ENCODE peak calls at places on chromosome 15, in four cellular contexts. L is A549, N is HepG2, M is SK-N-SH. A is an unnamed sample.

GRCh38 chr15:101675796-101676582 is 23.8 kb upstream of the TM2D3 start:
- DNase-seq in L (peak), N (no peak), M (no peak), A (no peak)

GRCh38 chr15:31300981-31301686 is 25.5 kb upstream of the KLF13 start:
- DNase-seq in L (no peak), N (no peak), M (peak), A (no peak)

GRCh38 chr15:76763554-76763953 is 141.6 kb downstream of the SCAPER start:
- DNase-seq in L (no peak), N (no peak), M (no peak), A (no peak)

GRCh38 chr15:29859981-29860745 is 37.9 kb upstream of the TJP1 start:
- DNase-seq in L (no peak), N (no peak), M (no peak), A (no peak)

GRCh38 chr15:69265347-69265955 is 33.3 kb upstream of the PAQR5 start:
- DNase-seq in L (peak), N (peak), M (no peak), A (no peak)

GRCh38 chr15:69304176-69304533 is 5.4 kb downstream of the PAQR5 start:
- DNase-seq in L (peak), N (peak), M (no peak), A (no peak)

GRCh38 chr15:28456476-28457395 is 76.0 kb downstream of the GOLGA8G start:
- DNase-seq in L (no peak), N (no peak), M (peak), A (no peak)

GRCh38 chr15:38652998-38653397 is 88.4 kb upstream of the RASGRP1 start:
- DNase-seq in L (no peak), N (no peak), M (no peak), A (no peak)

GRCh38 chr15:80811781-80812180 is 32.6 kb downstream of the CEMIP start:
- DNase-seq in L (no peak), N (no peak), M (no peak), A (no peak)

GRCh38 chr15:63238796-63239195 is 38.6 kb upstream of the APH1B start:
- DNase-seq in L (no peak), N (no peak), M (no peak), A (peak)

GRCh38 chr15:29556385-29556784 is 265.9 kb downstream of the TJP1 start:
- DNase-seq in L (no peak), N (no peak), M (no peak), A (no peak)

GRCh38 chr15:90103669-90104329 is 1.5 kb upstream of the IDH2 start:
- DNase-seq in L (no peak), N (peak), M (no peak), A (no peak)

GRCh38 chr15:40906947-40907802 is 12.9 kb downstream of the VPS18 start:
- DNase-seq in L (no peak), N (no peak), M (peak), A (no peak)
- TF ChIP-seq CTCF in L (no peak), N (no peak), M (no peak), A (no peak)

DNA sequence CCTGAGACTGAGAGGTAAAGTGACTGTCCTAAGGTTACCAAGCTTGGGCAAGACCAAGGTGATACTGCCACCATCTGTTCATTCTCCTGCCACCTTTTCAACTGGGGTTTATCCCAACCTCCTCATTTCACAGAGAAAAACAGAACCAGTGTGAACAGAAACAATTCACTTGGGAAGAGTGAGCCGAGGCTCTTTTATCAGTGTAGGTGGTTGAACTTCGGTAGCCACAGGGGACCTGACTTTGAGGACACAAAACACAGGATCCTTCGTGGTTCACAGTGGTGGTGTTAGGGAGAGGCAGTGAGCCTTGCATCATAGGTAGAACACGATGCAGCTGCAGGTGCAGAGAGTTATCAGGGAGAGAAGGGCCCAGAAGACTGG is 72.8 kb upstream of the ICE2 start:
- DNase-seq in L (peak), N (no peak), M (no peak), A (no peak)
- TF ChIP-seq PBX3 in L (no peak), N (no peak), M (no peak), A (no peak)

GRCh38 chr15:41891226-41891625 is 2.6 kb downstream of the SPTBN5 start:
- DNase-seq in L (no peak), N (no peak), M (no peak), A (no peak)

GRCh38 chr15:41893422-41894250 is at the start of gene SPTBN5:
- DNase-seq in L (no peak), N (peak), M (peak), A (no peak)

GRCh38 chr15:41891946-41892345 is 1.9 kb downstream of the SPTBN5 start:
- DNase-seq in L (no peak), N (no peak), M (peak), A (no peak)

GRCh38 chr15:41894251-41894790 is 468 bp upstream of the SPTBN5 start:
- DNase-seq in L (no peak), N (no peak), M (no peak), A (no peak)

GRCh38 chr15:41892621-41893421 is 1.0 kb downstream of the SPTBN5 start:
- DNase-seq in L (no peak), N (no peak), M (peak), A (no peak)
- TF ChIP-seq REST in L (no peak), N (no peak), M (no peak), A (no peak)

GRCh38 chr15:79208179-79208578 is 74.3 kb upstream of the ANKRD34C start:
- DNase-seq in L (peak), N (no peak), M (no peak), A (no peak)
- TF ChIP-seq CTCF in L (peak), N (no peak), M (no peak), A (no peak)

DNA sequence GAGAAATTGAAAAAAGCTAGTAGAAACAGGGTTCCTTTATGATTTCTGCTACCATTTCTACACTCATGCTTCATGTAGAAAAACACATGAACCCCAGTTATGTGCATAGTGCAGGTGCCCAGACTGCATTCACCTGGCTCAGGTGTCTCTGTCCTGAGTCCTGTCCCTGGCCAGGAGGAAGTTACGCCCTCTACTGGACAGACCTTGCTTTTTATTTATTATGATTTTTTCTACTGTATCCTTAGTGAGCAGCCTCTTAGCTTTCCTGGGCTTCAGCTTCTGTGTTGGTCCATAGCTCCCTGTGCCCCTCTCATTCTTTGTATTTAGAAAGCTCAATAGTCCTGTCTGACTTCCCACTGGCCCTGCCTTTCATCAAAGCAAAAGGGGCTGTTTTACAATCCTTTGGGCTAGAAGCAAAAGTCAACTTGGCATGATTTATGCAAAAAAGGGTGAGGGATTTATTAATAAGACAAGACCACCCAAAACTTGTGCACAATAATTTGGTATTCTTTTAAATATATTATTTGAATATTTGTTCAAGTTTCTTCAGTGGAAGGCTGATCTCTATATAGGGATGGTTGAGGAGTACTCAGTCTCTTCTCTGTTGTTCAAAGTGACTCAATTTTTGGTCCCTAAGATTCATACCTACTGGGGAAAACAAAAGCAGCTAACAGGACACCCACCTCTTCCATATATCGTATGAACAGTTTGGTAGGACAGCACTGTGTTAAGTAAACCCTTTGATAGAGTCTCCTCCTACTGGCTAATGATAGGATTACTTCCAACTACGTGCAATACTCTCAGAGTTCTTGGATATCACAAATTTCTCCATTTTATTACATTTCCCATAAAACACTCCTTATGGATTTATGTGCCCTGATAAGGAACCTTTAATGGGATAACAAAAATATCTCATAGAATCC is 200.5 kb upstream of the GOLGA6L4 start:
- DNase-seq in L (peak), N (peak), M (peak), A (no peak)
- TF ChIP-seq PBX3 in L (no peak), N (no peak), M (no peak), A (no peak)

GRCh38 chr15:45510758-45511280 is 11.7 kb downstream of the SLC30A4 start:
- DNase-seq in L (no peak), N (no peak), M (no peak), A (no peak)
- TF ChIP-seq REST in L (no peak), N (no peak), M (no peak), A (no peak)

DNA sequence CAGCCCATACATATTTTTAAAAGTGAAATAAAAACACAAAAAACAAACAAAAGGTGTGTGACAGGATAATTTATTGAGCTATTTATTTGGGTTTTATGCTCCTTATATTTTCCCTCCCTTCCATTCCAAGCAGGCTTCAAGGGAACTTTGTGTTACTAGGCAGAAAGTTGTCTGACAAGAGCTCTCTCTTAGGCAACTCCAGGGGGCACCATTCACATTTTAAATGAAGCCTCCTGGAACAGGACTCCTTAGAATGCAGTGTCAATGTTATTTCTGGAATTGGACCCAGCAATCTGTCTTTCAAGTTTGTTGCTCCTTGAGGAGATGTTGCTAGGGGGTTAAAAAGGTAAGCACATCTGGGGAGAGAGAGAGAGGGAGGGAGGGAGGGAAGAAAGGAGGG is 5.4 kb upstream of the RFX7 start:
- DNase-seq in L (peak), N (peak), M (peak), A (no peak)
- TF ChIP-seq CTCF in L (peak), N (peak), M (peak), A (peak)

GRCh38 chr15:58862326-58862725 is 71.2 kb downstream of the SLTM start:
- DNase-seq in L (no peak), N (no peak), M (peak), A (no peak)

GRCh38 chr15:58867926-58868325 is 65.6 kb downstream of the SLTM start:
- DNase-seq in L (no peak), N (no peak), M (no peak), A (no peak)

GRCh38 chr15:58865420-58865880 is 68.0 kb downstream of the SLTM start:
- DNase-seq in L (no peak), N (peak), M (no peak), A (no peak)

GRCh38 chr15:58870451-58870850 is 63.0 kb downstream of the SLTM start:
- DNase-seq in L (no peak), N (no peak), M (no peak), A (no peak)

GRCh38 chr15:58864602-58865419 is 68.7 kb downstream of the SLTM start:
- DNase-seq in L (no peak), N (peak), M (peak), A (no peak)
- TF ChIP-seq PBX3 in L (no peak), N (no peak), M (no peak), A (no peak)

A was measured in GM12878.